ENCODE peak calls at places on chromosomes 3 and 15, in seven cellular contexts. Y, F, Q, A, U, W and S are unnamed samples. For H3K4me1, the result is how much of the 10 kb centered on the place peaks cover.

GRCh38 chr15:55402707-55403106 is 5.5 kb downstream of the CCPG1 start:
- DNase-seq in Y (no peak), F (no peak), Q (no peak), A (no peak), U (no peak), W (no peak), S (no peak)

GRCh38 chr3:54033761-54034160 is 88.6 kb upstream of the CACNA2D3 start:
- DNase-seq in Y (no peak), F (no peak), Q (no peak), A (no peak), U (no peak), W (no peak), S (no peak)

GRCh38 chr3:42693530-42693930 is 8.2 kb downstream of the KLHL40 start:
- DNase-seq in Y (no peak), F (no peak), Q (no peak), A (no peak), U (peak), W (no peak), S (no peak)

GRCh38 chr15:39409876-39410505 is 170.9 kb upstream of the THBS1 start:
- DNase-seq in Y (no peak), F (no peak), Q (no peak), A (no peak), U (no peak), W (no peak), S (no peak)

GRCh38 chr3:125061170-125061569 is 5.4 kb upstream of the HEG1 start:
- DNase-seq in Y (peak), F (peak), Q (no peak), A (peak), U (no peak), W (no peak), S (no peak)

GRCh38 chr3:138673641-138674040 is 65.1 kb downstream of the FAIM start:
- DNase-seq in Y (no peak), F (no peak), Q (no peak), A (peak), U (no peak), W (no peak), S (peak)

GRCh38 chr15:42679285-42680141 is 57.4 kb downstream of the CDAN1 start:
- DNase-seq in Y (no peak), F (no peak), Q (no peak), A (no peak), U (no peak), W (no peak), S (peak)

GRCh38 chr15:34944946-34945345 is 24.6 kb downstream of the AQR start:
- DNase-seq in Y (no peak), F (no peak), Q (no peak), A (no peak), U (no peak), W (no peak), S (no peak)

GRCh38 chr15:35928847-35929246 is 382.9 kb upstream of the DPH6 start:
- DNase-seq in Y (no peak), F (no peak), Q (no peak), A (no peak), U (no peak), W (no peak), S (no peak)

GRCh38 chr3:46619845-46620778 is 7.8 kb downstream of the FAM240A start:
- DNase-seq in Y (no peak), F (no peak), Q (peak), A (no peak), U (no peak), W (no peak), S (peak)

GRCh38 chr3:112092439-112093179 is 6.4 kb downstream of the C3orf52 start:
- DNase-seq in Y (no peak), F (no peak), Q (no peak), A (peak), U (no peak), W (no peak), S (peak)

GRCh38 chr3:10806001-10806400 is 10.0 kb upstream of the SLC6A11 start:
- DNase-seq in Y (no peak), F (no peak), Q (no peak), A (no peak), U (no peak), W (no peak), S (no peak)

GRCh38 chr15:42184313-42184712 is 23.8 kb downstream of the VPS39 start:
- DNase-seq in Y (no peak), F (no peak), Q (no peak), A (peak), U (no peak), W (no peak), S (no peak)

GRCh38 chr15:74265046-74265639 is 29.0 kb downstream of the CCDC33 start:
- DNase-seq in Y (peak), F (no peak), Q (no peak), A (peak), U (peak), W (no peak), S (peak)

GRCh38 chr3:18425641-18426403 is 683 bp upstream of the SATB1 start:
- DNase-seq in Y (peak), F (peak), Q (peak), A (no peak), U (no peak), W (peak), S (peak)

GRCh38 chr3:158936530-158937113 is 134.8 kb downstream of the MFSD1 start:
- DNase-seq in Y (no peak), F (no peak), Q (no peak), A (no peak), U (no peak), W (no peak), S (no peak)

GRCh38 chr15:29132786-29133185 is 136.8 kb downstream of the NSMCE3 start:
- DNase-seq in Y (no peak), F (no peak), Q (no peak), A (no peak), U (no peak), W (peak), S (no peak)

GRCh38 chr3:50156991-50157493 is 1.9 kb downstream of the SEMA3F start:
- DNase-seq in Y (no peak), F (no peak), Q (no peak), A (peak), U (peak), W (no peak), S (peak)

GRCh38 chr3:190582667-190583066 is 68.8 kb downstream of the IL1RAP start:
- DNase-seq in Y (no peak), F (no peak), Q (no peak), A (no peak), U (no peak), W (no peak), S (no peak)

GRCh38 chr3:140145501-140145900 is 210.5 kb downstream of the CLSTN2 start:
- DNase-seq in Y (no peak), F (no peak), Q (no peak), A (no peak), U (no peak), W (no peak), S (no peak)

GRCh38 chr3:11600501-11601282 is 43.0 kb downstream of the VGLL4 start:
- DNase-seq in Y (peak), F (peak), Q (peak), A (peak), U (no peak), W (no peak), S (no peak)

GRCh38 chr3:156605686-156606605 is 51.0 kb upstream of the SSR3 start:
- DNase-seq in Y (peak), F (peak), Q (peak), A (peak), U (peak), W (peak), S (peak)

GRCh38 chr3:32117324-32117723 is 10.9 kb downstream of the GPD1L start:
- DNase-seq in Y (no peak), F (no peak), Q (no peak), A (no peak), U (no peak), W (no peak), S (no peak)

GRCh38 chr3:106030620-106030945 is 161.8 kb upstream of the CBLB start:
- DNase-seq in Y (no peak), F (no peak), Q (no peak), A (peak), U (no peak), W (no peak), S (no peak)

GRCh38 chr3:110419096-110419495 is 652.5 kb upstream of the NECTIN3 start:
- DNase-seq in Y (no peak), F (no peak), Q (no peak), A (no peak), U (no peak), W (no peak), S (no peak)

GRCh38 chr3:186882881-186883685 is 40.6 kb downstream of the ADIPOQ start:
- DNase-seq in Y (no peak), F (no peak), Q (no peak), A (peak), U (peak), W (no peak), S (no peak)

GRCh38 chr3:183895296-183895695 is 10.6 kb upstream of the PARL start:
- DNase-seq in Y (no peak), F (no peak), Q (no peak), A (peak), U (peak), W (no peak), S (peak)

DNA sequence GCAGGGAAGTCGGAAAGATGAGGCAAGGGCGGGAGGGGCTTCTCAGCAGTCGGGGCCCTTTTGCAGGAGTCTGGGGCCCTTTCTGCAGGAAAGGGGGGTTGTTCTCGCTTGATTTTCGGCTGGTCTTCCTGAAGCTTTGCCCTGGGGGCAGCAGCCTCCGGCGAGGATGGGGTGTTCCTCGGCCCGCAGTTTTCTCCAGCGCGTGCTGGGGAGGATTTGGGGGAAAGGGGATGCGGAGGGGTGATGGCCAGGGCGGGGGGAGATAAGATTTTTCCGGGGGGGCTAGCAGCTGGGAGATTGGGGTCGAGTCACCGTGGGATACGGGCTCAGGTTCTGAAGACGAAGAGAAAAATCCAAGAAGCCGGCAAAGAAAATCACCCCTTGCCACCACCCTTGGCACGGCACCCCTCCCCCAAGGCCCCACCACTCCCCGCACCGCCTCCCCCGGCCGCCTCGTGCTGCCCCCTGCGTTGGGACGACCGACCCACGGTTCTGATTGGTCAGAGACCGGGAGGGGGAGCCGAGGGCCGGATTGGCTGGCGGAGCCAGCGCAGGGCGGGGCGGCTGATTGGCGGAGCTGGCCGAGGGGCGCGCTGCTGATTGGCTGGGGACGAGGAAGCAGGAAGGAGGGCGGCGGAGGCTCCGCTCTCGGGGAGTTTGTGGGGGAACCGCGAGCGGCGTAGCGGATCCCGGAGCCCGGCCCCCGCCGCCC is at the start of gene BAHD1:
- DNase-seq in Y (peak), F (peak), Q (peak), A (peak), U (peak), W (peak), S (peak)
- TF ChIP-seq POLR2A in Y (peak), F (no peak), Q (peak), A (no peak), U (no peak), W (no peak), S (no peak)

GRCh38 chr15:100120111-100120510 is 221.7 kb downstream of the ADAMTS17 start:
- DNase-seq in Y (no peak), F (no peak), Q (no peak), A (no peak), U (no peak), W (peak), S (no peak)

GRCh38 chr15:100116416-100117190 is 225.2 kb downstream of the ADAMTS17 start:
- DNase-seq in Y (peak), F (no peak), Q (no peak), A (no peak), U (no peak), W (peak), S (peak)

GRCh38 chr15:100121285-100121684 is 220.5 kb downstream of the ADAMTS17 start:
- DNase-seq in Y (no peak), F (no peak), Q (no peak), A (no peak), U (no peak), W (no peak), S (no peak)

GRCh38 chr15:100115711-100116090 is 226.1 kb downstream of the ADAMTS17 start:
- DNase-seq in Y (no peak), F (peak), Q (no peak), A (peak), U (no peak), W (peak), S (peak)

GRCh38 chr15:100118546-100118945 is 223.2 kb downstream of the ADAMTS17 start:
- DNase-seq in Y (no peak), F (no peak), Q (no peak), A (no peak), U (no peak), W (peak), S (no peak)
- H3K4me1 ChIP-seq in Y (under half), F (under half), Q (under half), A (under half), U (under half), W (under half), S (under half)

GRCh38 chr3:134334231-134334900 is 39.9 kb downstream of the AMOTL2 start:
- DNase-seq in Y (no peak), F (no peak), Q (peak), A (peak), U (no peak), W (no peak), S (peak)
- H3K4me3 ChIP-seq in Y (no peak), F (no peak), Q (no peak), A (no peak), U (no peak), W (no peak), S (no peak)

GRCh38 chr15:66364944-66365343 is 8.5 kb upstream of the TIPIN start:
- DNase-seq in Y (no peak), F (no peak), Q (no peak), A (no peak), U (peak), W (no peak), S (no peak)

GRCh38 chr15:66374179-66374578 is 12.5 kb upstream of the MAP2K1 start:
- DNase-seq in Y (no peak), F (no peak), Q (no peak), A (no peak), U (no peak), W (no peak), S (no peak)

GRCh38 chr15:66369773-66370651 is 13.5 kb upstream of the TIPIN start:
- DNase-seq in Y (no peak), F (no peak), Q (no peak), A (peak), U (peak), W (no peak), S (no peak)
- TF ChIP-seq POLR2A in Y (no peak), F (no peak), Q (no peak), A (no peak), U (no peak), W (no peak), S (no peak)

GRCh38 chr3:187955076-187955952 is 198.6 kb upstream of the LPP start:
- DNase-seq in Y (peak), F (peak), Q (no peak), A (peak), U (no peak), W (no peak), S (peak)
- H3K4me1 ChIP-seq in Y (under half), F (under half), Q (under half), A (under half), U (under half), W (under half), S (under half)

GRCh38 chr15:57149196-57149595 is 227.1 kb upstream of the CGNL1 start:
- DNase-seq in Y (no peak), F (no peak), Q (no peak), A (peak), U (no peak), W (no peak), S (no peak)

GRCh38 chr15:57144448-57144847 is 226.0 kb downstream of the TCF12 start:
- DNase-seq in Y (no peak), F (no peak), Q (no peak), A (no peak), U (no peak), W (no peak), S (no peak)

GRCh38 chr15:57143511-57144078 is 225.2 kb downstream of the TCF12 start:
- DNase-seq in Y (no peak), F (no peak), Q (no peak), A (no peak), U (peak), W (no peak), S (no peak)

GRCh38 chr15:57148236-57148635 is 228.1 kb upstream of the CGNL1 start:
- DNase-seq in Y (no peak), F (no peak), Q (no peak), A (no peak), U (no peak), W (no peak), S (no peak)

DNA sequence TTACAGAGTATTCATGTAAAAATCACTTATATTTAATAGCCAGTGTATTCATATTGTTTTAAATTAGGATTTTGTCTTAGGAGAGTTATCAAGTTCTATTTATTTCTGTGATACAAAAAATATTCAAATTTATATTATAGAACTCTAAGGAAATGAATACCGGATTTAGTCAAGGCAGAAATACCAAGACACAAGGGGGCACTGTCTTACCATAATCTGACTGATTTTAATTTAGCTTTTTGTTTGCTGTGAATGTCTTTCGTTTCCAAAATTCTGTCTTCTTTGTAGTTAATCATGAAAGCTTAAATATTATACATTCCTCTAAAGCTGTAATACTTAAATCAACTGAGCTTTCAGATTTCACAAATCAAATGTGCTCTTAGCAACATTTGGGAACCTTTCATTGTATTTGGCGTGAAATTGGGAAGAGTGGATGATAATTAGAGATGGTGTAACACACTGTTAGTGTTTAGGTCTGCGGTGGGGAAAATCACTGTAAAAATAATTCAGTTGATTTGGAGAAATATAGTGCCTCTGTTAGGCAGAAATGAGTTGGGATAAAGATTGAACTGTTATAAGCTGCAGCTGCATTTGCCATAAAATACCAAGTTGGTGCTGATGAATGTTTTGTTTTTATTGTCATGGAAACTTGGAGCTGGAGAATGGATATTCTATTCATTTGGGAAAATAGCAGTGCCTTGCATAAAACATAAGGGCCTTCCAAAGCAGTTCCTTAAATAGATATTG is 228.1 kb downstream of the TCF12 start:
- DNase-seq in Y (no peak), F (no peak), Q (no peak), A (peak), U (peak), W (no peak), S (no peak)
- H3K4me3 ChIP-seq in Y (no peak), F (no peak), Q (no peak), A (peak), U (no peak), W (no peak), S (no peak)

DNA sequence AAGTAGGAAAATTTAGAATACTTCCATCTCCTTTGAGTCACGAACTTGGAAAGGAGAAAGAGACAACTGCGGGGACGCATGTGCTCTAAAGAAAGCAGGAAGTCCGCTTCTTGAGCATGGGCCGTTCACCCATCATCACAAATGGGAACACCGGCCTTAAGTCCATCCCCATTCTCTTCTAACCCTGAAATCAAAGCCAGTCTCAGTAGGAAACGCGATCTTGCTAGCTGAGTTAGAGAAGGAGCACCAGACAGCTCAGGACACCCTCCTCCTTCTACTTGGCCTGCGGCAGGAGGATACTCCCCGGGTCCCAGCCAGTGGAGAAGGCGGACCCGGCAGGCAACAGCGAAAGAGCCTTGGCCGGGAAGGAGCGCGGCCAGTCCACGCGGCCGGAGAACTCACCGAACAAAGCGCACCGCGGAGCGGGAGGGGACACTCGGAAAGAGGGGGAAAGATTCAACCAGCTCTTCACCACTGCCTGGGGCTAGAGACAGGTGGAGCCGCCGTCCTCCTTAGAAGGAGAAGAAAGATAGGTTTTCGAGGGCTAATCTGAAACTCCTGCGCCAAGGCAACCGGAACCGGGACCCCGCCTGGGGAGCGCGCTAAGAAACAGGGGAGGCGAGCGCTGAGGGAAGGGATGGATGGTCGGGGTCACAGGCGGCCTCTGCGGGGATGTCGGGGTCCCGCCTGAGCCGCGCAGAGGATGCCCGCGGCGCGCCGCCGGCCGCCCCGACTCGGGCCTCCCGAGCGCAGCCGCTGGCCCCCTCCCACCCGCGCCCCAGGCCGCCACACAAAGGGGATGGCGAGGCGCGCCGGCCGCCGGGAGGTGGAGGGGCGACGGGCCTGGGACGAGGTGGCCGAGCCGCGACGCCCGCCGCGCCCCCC is 825 bp downstream of the SLC4A7 start:
- DNase-seq in Y (peak), F (peak), Q (peak), A (peak), U (peak), W (peak), S (peak)
- TF ChIP-seq POLR2A in Y (no peak), F (peak), Q (peak), A (peak), U (no peak), W (no peak), S (peak)

DNA sequence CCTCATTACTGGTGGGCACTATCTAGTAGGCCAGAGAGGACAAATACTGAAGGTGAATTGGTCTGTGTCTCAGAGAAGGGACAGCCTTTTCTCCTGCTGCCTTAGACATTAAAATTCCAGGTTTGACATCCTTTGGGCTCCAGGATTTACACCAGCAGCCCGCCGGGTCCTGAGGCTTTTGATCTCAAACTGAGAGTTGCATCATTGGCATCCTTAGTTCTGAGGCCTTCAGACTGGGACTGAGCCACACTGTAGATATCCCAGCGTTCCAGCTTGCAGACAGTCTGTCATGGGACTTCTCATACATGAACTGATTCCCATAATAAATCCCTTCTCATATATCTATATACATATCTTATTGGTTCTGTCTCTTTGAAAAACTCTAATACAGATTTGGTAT is 77.4 kb downstream of the LRRC28 start:
- DNase-seq in Y (no peak), F (no peak), Q (no peak), A (no peak), U (no peak), W (no peak), S (no peak)
- H3K4me1 ChIP-seq in Y (under half), F (under half), Q (under half), A (under half), U (under half), W (under half), S (under half)

GRCh38 chr15:84755736-84756527 is 7.5 kb downstream of the ZNF592 start:
- DNase-seq in Y (no peak), F (no peak), Q (no peak), A (no peak), U (no peak), W (no peak), S (no peak)
- H3K4me3 ChIP-seq in Y (no peak), F (no peak), Q (no peak), A (no peak), U (no peak), W (no peak), S (no peak)